ENCODE peak calls at places on chromosomes 4 and X, in eight cellular contexts. Q, B, M, E, A, X, D and F are unnamed samples.

GRCh38 chr4:186297013-186297645 is 31.1 kb downstream of the F11 start:
- DNase-seq in Q (peak), B (no peak), M (no peak), E (no peak), A (no peak), X (no peak), D (peak), F (no peak)

GRCh38 chrX:14027511-14028019 is 2.1 kb downstream of the GEMIN8 start:
- DNase-seq in Q (no peak), B (no peak), M (no peak), E (no peak), A (no peak), X (no peak), D (no peak), F (no peak)

GRCh38 chr4:148315049-148315448 is 127.2 kb downstream of the NR3C2 start:
- DNase-seq in Q (no peak), B (no peak), M (no peak), E (no peak), A (no peak), X (no peak), D (no peak), F (no peak)

GRCh38 chr4:150217804-150218203 is 139.6 kb downstream of the DCLK2 start:
- DNase-seq in Q (no peak), B (no peak), M (no peak), E (no peak), A (no peak), X (no peak), D (no peak), F (no peak)

GRCh38 chr4:1356181-1356998 is 9.4 kb downstream of the UVSSA start:
- DNase-seq in Q (peak), B (peak), M (no peak), E (peak), A (peak), X (peak), D (peak), F (peak)

GRCh38 chr4:96063639-96064038 is 223.7 kb downstream of the PDHA2 start:
- DNase-seq in Q (no peak), B (no peak), M (no peak), E (no peak), A (no peak), X (no peak), D (no peak), F (no peak)

GRCh38 chrX:87017210-87017609 is 500.4 kb upstream of the KLHL4 start:
- DNase-seq in Q (no peak), B (no peak), M (no peak), E (no peak), A (no peak), X (no peak), D (no peak), F (no peak)

GRCh38 chr4:158015241-158015640 is 157.6 kb downstream of the GASK1B start:
- DNase-seq in Q (no peak), B (no peak), M (no peak), E (no peak), A (no peak), X (no peak), D (no peak), F (no peak)

GRCh38 chr4:52643846-52644245 is 15.3 kb downstream of the USP46 start:
- DNase-seq in Q (no peak), B (no peak), M (no peak), E (no peak), A (no peak), X (no peak), D (no peak), F (no peak)

GRCh38 chrX:45322820-45323219 is 122.1 kb upstream of the DIPK2B start:
- DNase-seq in Q (peak), B (no peak), M (no peak), E (no peak), A (no peak), X (no peak), D (peak), F (no peak)

GRCh38 chr4:94758141-94758699 is 465 bp downstream of the BMPR1B start:
- DNase-seq in Q (peak), B (peak), M (no peak), E (no peak), A (peak), X (no peak), D (peak), F (no peak)